ENCODE peak calls at places on chromosomes 7 and 10, in six cellular contexts. Q, A, Z, H, O and U are unnamed samples.

GRCh38 chr7:157255201-157255606 is 81.6 kb upstream of the DNAJB6 start:
- DNase-seq in Q (no peak), A (no peak), Z (no peak), H (no peak), O (no peak), U (no peak)

GRCh38 chr7:77714195-77714594 is 17.9 kb downstream of the RSBN1L start:
- DNase-seq in Q (no peak), A (no peak), Z (no peak), H (no peak), O (no peak), U (no peak)

GRCh38 chr10:47042815-47043750 is 131.9 kb downstream of the PTPN20 start:
- DNase-seq in Q (no peak), A (no peak), Z (no peak), H (no peak), O (no peak), U (peak; percentile 60)

GRCh38 chr10:101625821-101626412 is 37.8 kb downstream of the DPCD start:
- DNase-seq in Q (no peak), A (no peak), Z (no peak), H (peak; percentile 25), O (no peak), U (no peak)

GRCh38 chr7:118076564-118076963 is 107.4 kb upstream of the LSM8 start:
- DNase-seq in Q (no peak), A (no peak), Z (no peak), H (no peak), O (no peak), U (no peak)

GRCh38 chr10:30002438-30003266 is 56.7 kb downstream of the JCAD start:
- DNase-seq in Q (peak; percentile 69), A (no peak), Z (peak; percentile 51), H (peak; percentile 89), O (peak; percentile 63), U (peak; percentile 80)

GRCh38 chr7:33614357-33615132 is 290.8 kb upstream of the BMPER start:
- DNase-seq in Q (no peak), A (no peak), Z (no peak), H (no peak), O (no peak), U (no peak)

GRCh38 chr7:37315752-37316711 is 132.6 kb downstream of the ELMO1 start:
- DNase-seq in Q (no peak), A (no peak), Z (no peak), H (peak; percentile 81), O (peak; percentile 57), U (no peak)

GRCh38 chr7:101553018-101553770 is 75.9 kb downstream of the MYL10 start:
- DNase-seq in Q (no peak), A (no peak), Z (no peak), H (peak; percentile 54), O (no peak), U (peak; percentile 56)

GRCh38 chr7:5702876-5703571 is 78.4 kb downstream of the RNF216 start:
- DNase-seq in Q (no peak), A (no peak), Z (no peak), H (no peak), O (no peak), U (no peak)

GRCh38 chr7:82468435-82468834 is 24.9 kb upstream of the CACNA2D1 start:
- DNase-seq in Q (no peak), A (no peak), Z (no peak), H (no peak), O (no peak), U (no peak)

GRCh38 chr10:110273474-110273873 is 31.2 kb downstream of the SMNDC1 start:
- DNase-seq in Q (no peak), A (peak; percentile 57), Z (no peak), H (peak; percentile 71), O (peak; percentile 73), U (no peak)

GRCh38 chr7:48563334-48563733 is 361.0 kb upstream of the CDC14C start:
- DNase-seq in Q (no peak), A (no peak), Z (no peak), H (no peak), O (no peak), U (no peak)

GRCh38 chr7:2110586-2111396 is 122.0 kb downstream of the MAD1L1 start:
- DNase-seq in Q (peak; percentile 44), A (no peak), Z (no peak), H (peak; percentile 75), O (no peak), U (no peak)

DNA sequence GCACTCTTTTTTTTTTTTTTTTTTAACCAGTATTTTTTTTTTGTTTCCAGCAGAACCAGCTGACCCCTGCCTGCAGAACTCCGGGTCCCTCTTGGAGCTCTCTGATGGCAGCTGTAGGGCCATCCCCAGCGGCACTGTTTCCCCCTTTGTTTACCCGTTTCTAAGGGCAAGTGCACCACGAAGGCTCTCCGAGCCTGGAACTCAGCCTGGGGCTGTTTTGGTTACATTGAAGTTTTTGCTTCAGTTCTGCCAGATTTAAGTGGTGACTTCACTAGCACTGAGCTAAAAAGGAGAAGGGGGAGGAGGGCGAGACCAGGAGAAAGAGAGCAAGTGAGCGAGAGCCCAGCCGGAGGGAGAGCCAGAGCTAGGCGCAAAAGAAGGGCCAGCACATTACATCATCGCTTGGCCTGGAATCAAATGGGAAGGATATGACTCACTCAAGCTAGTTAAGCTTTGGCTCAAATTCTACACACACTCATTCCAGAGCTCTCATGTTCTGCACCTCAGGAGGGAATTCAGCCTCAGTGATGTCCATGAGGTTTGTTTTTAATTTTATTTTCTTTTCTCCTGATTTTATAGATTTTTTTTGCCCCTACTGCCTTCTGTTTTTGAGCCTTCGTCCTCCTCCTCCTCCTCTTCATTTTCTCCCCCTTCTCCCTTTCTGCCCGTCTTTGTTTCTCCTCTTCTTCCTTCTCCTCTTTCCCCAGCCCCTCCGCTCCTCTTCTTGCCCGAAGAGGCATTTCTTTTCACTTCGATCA is 272.3 kb downstream of the TRIL start:
- DNase-seq in Q (peak; percentile 90), A (peak; percentile 98), Z (no peak), H (peak; percentile 93), O (peak; percentile 96), U (peak; percentile 32)
- H3K4me3 ChIP-seq in Q (peak overlapping the region; percentile 19), A (peak overlapping the region; percentile 61), Z (no peak overlapping the region), H (peak overlapping the region; percentile 49), O (peak overlapping the region; percentile 20), U (peak overlapping the region; percentile 39)

GRCh38 chr7:89085580-89085979 is 290.0 kb upstream of the TEX47 start:
- DNase-seq in Q (no peak), A (no peak), Z (no peak), H (no peak), O (no peak), U (no peak)
- H3K4me3 ChIP-seq in Q (no peak overlapping the region), A (no peak overlapping the region), Z (no peak overlapping the region), H (no peak overlapping the region), O (no peak overlapping the region), U (no peak overlapping the region)

DNA sequence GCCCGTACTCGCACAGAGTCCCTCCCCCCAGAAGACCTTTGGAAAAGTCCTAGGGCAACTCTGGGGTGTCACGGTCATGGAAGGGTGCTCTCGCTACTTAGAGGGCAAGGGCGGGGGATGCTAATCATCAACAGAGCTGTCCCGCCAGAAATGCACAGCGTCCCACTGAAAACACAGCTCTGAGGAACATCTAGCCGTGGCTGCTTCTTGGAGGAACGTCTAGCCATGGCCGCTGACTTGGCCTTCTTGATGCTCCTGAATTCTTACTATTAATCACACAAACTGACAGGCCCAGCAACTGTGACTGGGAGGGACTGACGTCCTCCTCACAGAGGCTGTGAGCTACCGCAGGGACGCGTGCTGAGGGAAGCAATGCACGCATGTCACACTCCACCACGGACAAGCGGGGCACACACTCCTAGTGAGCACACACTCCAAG is 1.7 kb downstream of the TUBGCP2 start:
- DNase-seq in Q (no peak), A (no peak), Z (no peak), H (peak; percentile 71), O (no peak), U (no peak)
- H3K4me3 ChIP-seq in Q (no peak overlapping the region), A (peak overlapping the region; percentile 25), Z (peak overlapping the region; percentile 82), H (peak overlapping the region; percentile 89), O (no peak overlapping the region), U (no peak overlapping the region)

DNA sequence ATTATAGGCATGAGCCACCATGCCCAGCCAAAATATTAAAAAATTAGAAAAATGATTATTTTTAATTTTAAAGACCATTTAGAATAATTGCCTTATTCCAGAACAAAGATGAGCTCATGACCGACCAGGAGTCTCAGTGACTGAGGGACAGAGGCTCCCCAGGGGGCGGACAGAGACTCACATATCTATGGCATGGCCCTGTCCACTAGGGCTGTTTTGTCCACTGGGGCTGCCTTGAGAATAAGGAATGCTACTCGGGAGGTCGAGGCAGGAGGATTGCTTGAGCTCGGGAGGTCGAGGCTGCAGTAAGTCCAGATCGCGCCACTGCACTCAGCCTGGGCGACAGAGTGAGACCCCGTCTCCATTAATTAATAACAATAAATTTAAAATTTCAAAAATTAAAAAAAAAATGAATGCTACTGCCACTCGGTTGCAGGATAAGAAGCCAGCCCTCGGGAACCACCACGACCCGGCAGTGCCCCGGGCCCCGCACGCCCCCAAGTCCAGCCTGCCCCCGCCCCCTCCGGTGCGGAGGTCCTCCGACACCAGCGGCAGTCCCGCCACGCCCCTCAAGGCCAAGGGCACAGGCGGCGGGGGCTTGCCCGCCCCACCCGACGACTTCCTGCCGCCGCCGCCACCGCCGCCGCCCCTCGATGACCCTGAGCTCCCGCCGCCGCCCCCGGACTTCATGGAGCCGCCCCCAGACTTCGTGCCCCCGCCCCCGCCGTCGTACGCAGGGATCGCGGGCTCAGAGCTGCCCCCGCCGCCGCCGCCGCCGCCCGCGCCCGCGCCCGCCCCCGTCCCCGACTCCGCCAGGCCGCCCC is 128.6 kb downstream of the APBB1IP start:
- DNase-seq in Q (no peak), A (no peak), Z (no peak), H (peak; percentile 64), O (no peak), U (peak; percentile 88)
- H3K4me3 ChIP-seq in Q (peak overlapping the region; percentile 24), A (no peak overlapping the region), Z (no peak overlapping the region), H (no peak overlapping the region), O (no peak overlapping the region), U (peak overlapping the region; percentile 46)